ENCODE peak calls at places on chromosome 4, in nine cellular contexts. N is fibroblast of lung, Z is heart right ventricle, A is stomach, F is sigmoid colon, U is small intestine, H is pancreas, Q is lung, C is mesendoderm. P is an unnamed sample.
A peak's percentile ranks its signal among the peaks of the same experiment; 100 is the strongest.

GRCh38 chr4:46393606-46394005 is 3.7 kb upstream of the GABRA2 start:
- DNase-seq in U (no peak), Z (no peak), Q (no peak), F (no peak), H (no peak), A (no peak), C (no peak), N (no peak), P (no peak)

GRCh38 chr4:151226004-151226932 is 50.7 kb upstream of the PRSS48 start:
- DNase-seq in H (no peak), A (no peak), N (peak; percentile 91), Q (no peak), Z (no peak), U (no peak), C (peak; percentile 22), F (no peak), P (no peak)

GRCh38 chr4:98663226-98664006 is 5.0 kb upstream of the TSPAN5 start:
- DNase-seq in H (no peak), N (no peak), U (peak; percentile 46), Z (no peak), Q (no peak), C (no peak), A (no peak), F (no peak), P (no peak)

GRCh38 chr4:187188118-187188517 is 464.5 kb upstream of the FAT1 start:
- DNase-seq in H (no peak), N (no peak), C (no peak), Q (no peak), A (no peak), F (no peak), U (no peak), Z (no peak), P (no peak)

GRCh38 chr4:16844796-16845586 is 53.5 kb downstream of the LDB2 start:
- DNase-seq in C (peak; percentile 38), F (no peak), U (no peak), A (no peak), Z (no peak), H (no peak), N (peak; percentile 73), Q (no peak), P (no peak)

GRCh38 chr4:166017804-166018203 is 144.8 kb downstream of the TLL1 start:
- DNase-seq in C (no peak), N (peak; percentile 30), U (peak; percentile 6), H (no peak), F (no peak), A (no peak), Z (no peak), Q (no peak), P (no peak)

GRCh38 chr4:19807505-19807904 is 444.2 kb upstream of the SLIT2 start:
- DNase-seq in H (no peak), F (no peak), Z (no peak), C (peak; percentile 51), U (no peak), N (peak; percentile 81), A (no peak), Q (no peak), P (no peak)

GRCh38 chr4:560061-560460 is 16.0 kb downstream of the TMEM271 start:
- DNase-seq in C (no peak), F (no peak), Z (no peak), A (no peak), H (no peak), N (no peak), U (no peak), Q (no peak), P (no peak)

GRCh38 chr4:10079951-10080873 is 36.4 kb downstream of the WDR1 start:
- DNase-seq in N (no peak), H (no peak), Z (no peak), Q (no peak), F (peak; percentile 62), U (no peak), A (peak; percentile 18), C (no peak), P (no peak)
- H3K27ac ChIP-seq in N (no peak overlapping the region), H (no peak overlapping the region), Z (no peak overlapping the region), Q (no peak overlapping the region), F (no peak overlapping the region), U (no peak overlapping the region), A (no peak overlapping the region), C (no peak overlapping the region), P (peak overlapping the region; percentile 3)

GRCh38 chr4:8552581-8553205 is 27.5 kb upstream of the GPR78 start:
- DNase-seq in Z (no peak), H (no peak), Q (no peak), C (no peak), A (no peak), U (no peak), F (no peak), N (no peak), P (no peak)
- H3K27ac ChIP-seq in Z (no peak overlapping the region), H (no peak overlapping the region), Q (no peak overlapping the region), C (no peak overlapping the region), A (no peak overlapping the region), U (no peak overlapping the region), F (no peak overlapping the region), N (no peak overlapping the region), P (no peak overlapping the region)

DNA sequence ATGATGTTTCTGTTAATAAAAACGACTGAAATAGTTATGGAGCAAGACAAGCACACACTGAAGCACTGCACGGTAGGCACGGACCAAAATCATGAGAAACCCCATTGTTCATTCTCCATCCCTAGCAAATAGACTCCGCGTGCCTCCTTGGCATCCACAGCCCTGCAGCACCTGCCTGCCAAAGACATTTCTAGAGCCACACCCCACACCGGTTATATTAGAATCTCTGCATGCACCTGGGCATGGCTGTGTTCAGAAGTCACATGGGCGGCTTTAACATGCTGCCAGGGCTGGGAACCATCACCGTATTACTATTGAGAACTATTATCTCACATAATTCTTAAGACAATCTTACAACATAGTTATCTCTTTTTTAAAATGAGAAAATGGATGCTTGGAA is 5.9 kb downstream of the PDLIM3 start:
- DNase-seq in A (peak; percentile 44), Z (no peak), F (no peak), N (no peak), Q (no peak), C (no peak), U (no peak), H (no peak), P (no peak)
- H3K27ac ChIP-seq in A (no peak overlapping the region), Z (no peak overlapping the region), F (peak overlapping the region; percentile 72), N (no peak overlapping the region), Q (no peak overlapping the region), C (no peak overlapping the region), U (no peak overlapping the region), H (no peak overlapping the region), P (no peak overlapping the region)

GRCh38 chr4:168886361-168886760 is 123.7 kb downstream of the CBR4 start:
- DNase-seq in Q (no peak), Z (no peak), U (no peak), H (no peak), A (no peak), C (peak; percentile 80), N (peak; percentile 81), F (no peak), P (no peak)
- H3K27ac ChIP-seq in Q (no peak overlapping the region), Z (no peak overlapping the region), U (no peak overlapping the region), H (no peak overlapping the region), A (no peak overlapping the region), C (no peak overlapping the region), N (peak overlapping the region; percentile 34), F (peak overlapping the region; percentile 64), P (no peak overlapping the region)

P was measured in caudate nucleus.